ENCODE peak calls at places on chromosomes 5 and 9, in four cellular contexts. H is mucosa of descending colon, U is GM12892, E is MCF 10A. C is an unnamed sample.

GRCh38 chr5:56589486-56589870 is 225.9 kb upstream of the MAP3K1 start:
- DNase-seq in H (no peak), U (no peak), E (no peak), C (no peak)

GRCh38 chr9:7542648-7543165 is 256.9 kb downstream of the DMAC1 start:
- DNase-seq in U (no peak), E (no peak), H (no peak), C (no peak)

GRCh38 chr5:83583859-83584258 is 112.3 kb downstream of the VCAN start:
- DNase-seq in U (no peak), H (no peak), E (peak), C (peak)

GRCh38 chr5:3601929-3602712 is 6.5 kb downstream of the IRX1 start:
- DNase-seq in U (no peak), E (no peak), H (no peak), C (no peak)

GRCh38 chr5:133304707-133305216 is 252.9 kb downstream of the HSPA4 start:
- DNase-seq in H (no peak), U (no peak), E (no peak), C (no peak)

GRCh38 chr5:71757590-71758543 is 38.8 kb downstream of the CARTPT start:
- DNase-seq in U (no peak), H (peak), E (peak), C (peak)

GRCh38 chr9:133050781-133051180 is 11.0 kb upstream of the CEL start:
- DNase-seq in H (peak), U (no peak), E (no peak), C (no peak)

GRCh38 chr9:72612449-72612848 is 91.0 kb downstream of the TMC1 start:
- DNase-seq in H (no peak), U (no peak), E (no peak), C (no peak)

GRCh38 chr9:133429216-133429613 is 7.0 kb downstream of the ADAMTS13 start:
- DNase-seq in E (no peak), U (peak), H (no peak), C (no peak)

GRCh38 chr9:136799079-136799853 is 3.1 kb downstream of the CCDC183 start:
- DNase-seq in E (no peak), U (no peak), H (peak), C (peak)

GRCh38 chr5:108379722-108380530 is 2.0 kb downstream of the FBXL17 start:
- DNase-seq in U (no peak), E (no peak), H (no peak), C (peak)

GRCh38 chr5:159826351-159827222 is 89.7 kb upstream of the ADRA1B start:
- DNase-seq in U (peak), E (peak), H (no peak), C (peak)

GRCh38 chr5:66122379-66123034 is 21.6 kb upstream of the SREK1 start:
- DNase-seq in U (no peak), H (no peak), E (peak), C (peak)

GRCh38 chr5:98041661-98042060 is 731.8 kb upstream of the RGMB start:
- DNase-seq in E (peak), H (no peak), U (no peak), C (no peak)